ENCODE peak calls at places on chromosomes 11 and 22, in seven cellular contexts. One of them, this sample, is unnamed.

GRCh38 chr22:39625554-39626537 is 55.3 kb downstream of the CACNA1I start:
- DNase-seq in activated naive CD8-positive, alpha-beta T cell treated with anti-CD3 and anti-CD28 coated beads, Interleukin-2, amount 50 U/mL, for 24 hours: no peak
- DNase-seq in activated T-cell treated with anti-CD3 and anti-CD28 coated beads for 1 hour: no peak
- DNase-seq in H9: no peak
- DNase-seq in HS-5: no peak
- DNase-seq in naive thymus-derived CD4-positive, alpha-beta T cell: no peak
- DNase-seq in stimulated activated CD8-positive, alpha-beta memory T cell treated with anti-CD3 and anti-CD28 coated beads, Interleukin-15, amount 100 ng/mL, for 48 hours: no peak
- DNase-seq in this sample: no peak

GRCh38 chr11:8313504-8314090 is 49.9 kb upstream of the LMO1 start:
- DNase-seq in naive thymus-derived CD4-positive, alpha-beta T cell: no peak
- DNase-seq in activated T-cell treated with anti-CD3 and anti-CD28 coated beads for 1 hour: no peak
- DNase-seq in stimulated activated CD8-positive, alpha-beta memory T cell treated with anti-CD3 and anti-CD28 coated beads, Interleukin-15, amount 100 ng/mL, for 48 hours: no peak
- DNase-seq in HS-5: no peak
- DNase-seq in H9: no peak
- DNase-seq in activated naive CD8-positive, alpha-beta T cell treated with anti-CD3 and anti-CD28 coated beads, Interleukin-2, amount 50 U/mL, for 24 hours: no peak
- DNase-seq in this sample: no peak

GRCh38 chr11:75577198-75577597 is 15.1 kb downstream of the SERPINH1 start:
- DNase-seq in naive thymus-derived CD4-positive, alpha-beta T cell: peak
- DNase-seq in HS-5: no peak
- DNase-seq in activated T-cell treated with anti-CD3 and anti-CD28 coated beads for 1 hour: peak
- DNase-seq in activated naive CD8-positive, alpha-beta T cell treated with anti-CD3 and anti-CD28 coated beads, Interleukin-2, amount 50 U/mL, for 24 hours: peak
- DNase-seq in H9: peak
- DNase-seq in stimulated activated CD8-positive, alpha-beta memory T cell treated with anti-CD3 and anti-CD28 coated beads, Interleukin-15, amount 100 ng/mL, for 48 hours: no peak
- DNase-seq in this sample: peak

GRCh38 chr11:104830080-104830479 is 68.2 kb downstream of the CASP12 start:
- DNase-seq in activated T-cell treated with anti-CD3 and anti-CD28 coated beads for 1 hour: no peak
- DNase-seq in H9: no peak
- DNase-seq in HS-5: peak
- DNase-seq in stimulated activated CD8-positive, alpha-beta memory T cell treated with anti-CD3 and anti-CD28 coated beads, Interleukin-15, amount 100 ng/mL, for 48 hours: no peak
- DNase-seq in activated naive CD8-positive, alpha-beta T cell treated with anti-CD3 and anti-CD28 coated beads, Interleukin-2, amount 50 U/mL, for 24 hours: no peak
- DNase-seq in naive thymus-derived CD4-positive, alpha-beta T cell: no peak
- DNase-seq in this sample: no peak

GRCh38 chr11:130522284-130522961 is 74.0 kb downstream of the ADAMTS15 start:
- DNase-seq in H9: peak
- DNase-seq in naive thymus-derived CD4-positive, alpha-beta T cell: no peak
- DNase-seq in activated T-cell treated with anti-CD3 and anti-CD28 coated beads for 1 hour: no peak
- DNase-seq in HS-5: peak
- DNase-seq in activated naive CD8-positive, alpha-beta T cell treated with anti-CD3 and anti-CD28 coated beads, Interleukin-2, amount 50 U/mL, for 24 hours: no peak
- DNase-seq in stimulated activated CD8-positive, alpha-beta memory T cell treated with anti-CD3 and anti-CD28 coated beads, Interleukin-15, amount 100 ng/mL, for 48 hours: no peak
- DNase-seq in this sample: no peak

GRCh38 chr11:99371257-99371656 is 350.5 kb downstream of the CNTN5 start:
- DNase-seq in stimulated activated CD8-positive, alpha-beta memory T cell treated with anti-CD3 and anti-CD28 coated beads, Interleukin-15, amount 100 ng/mL, for 48 hours: no peak
- DNase-seq in activated naive CD8-positive, alpha-beta T cell treated with anti-CD3 and anti-CD28 coated beads, Interleukin-2, amount 50 U/mL, for 24 hours: no peak
- DNase-seq in HS-5: no peak
- DNase-seq in activated T-cell treated with anti-CD3 and anti-CD28 coated beads for 1 hour: no peak
- DNase-seq in H9: no peak
- DNase-seq in naive thymus-derived CD4-positive, alpha-beta T cell: no peak
- DNase-seq in this sample: no peak

GRCh38 chr11:11016123-11016522 is 158.3 kb upstream of the ZBED5 start:
- DNase-seq in activated naive CD8-positive, alpha-beta T cell treated with anti-CD3 and anti-CD28 coated beads, Interleukin-2, amount 50 U/mL, for 24 hours: no peak
- DNase-seq in stimulated activated CD8-positive, alpha-beta memory T cell treated with anti-CD3 and anti-CD28 coated beads, Interleukin-15, amount 100 ng/mL, for 48 hours: no peak
- DNase-seq in HS-5: no peak
- DNase-seq in activated T-cell treated with anti-CD3 and anti-CD28 coated beads for 1 hour: no peak
- DNase-seq in naive thymus-derived CD4-positive, alpha-beta T cell: no peak
- DNase-seq in H9: no peak
- DNase-seq in this sample: no peak

GRCh38 chr11:69870772-69871171 is 51.6 kb upstream of the FGF3 start:
- DNase-seq in activated naive CD8-positive, alpha-beta T cell treated with anti-CD3 and anti-CD28 coated beads, Interleukin-2, amount 50 U/mL, for 24 hours: no peak
- DNase-seq in H9: no peak
- DNase-seq in HS-5: no peak
- DNase-seq in naive thymus-derived CD4-positive, alpha-beta T cell: no peak
- DNase-seq in stimulated activated CD8-positive, alpha-beta memory T cell treated with anti-CD3 and anti-CD28 coated beads, Interleukin-15, amount 100 ng/mL, for 48 hours: no peak
- DNase-seq in activated T-cell treated with anti-CD3 and anti-CD28 coated beads for 1 hour: no peak
- DNase-seq in this sample: no peak

GRCh38 chr11:115132829-115133228 is 371.4 kb downstream of the CADM1 start:
- DNase-seq in H9: peak
- DNase-seq in activated naive CD8-positive, alpha-beta T cell treated with anti-CD3 and anti-CD28 coated beads, Interleukin-2, amount 50 U/mL, for 24 hours: no peak
- DNase-seq in stimulated activated CD8-positive, alpha-beta memory T cell treated with anti-CD3 and anti-CD28 coated beads, Interleukin-15, amount 100 ng/mL, for 48 hours: no peak
- DNase-seq in naive thymus-derived CD4-positive, alpha-beta T cell: no peak
- DNase-seq in HS-5: no peak
- DNase-seq in activated T-cell treated with anti-CD3 and anti-CD28 coated beads for 1 hour: no peak
- DNase-seq in this sample: no peak

GRCh38 chr11:112613051-112613972 is 347.9 kb upstream of the NCAM1 start:
- DNase-seq in stimulated activated CD8-positive, alpha-beta memory T cell treated with anti-CD3 and anti-CD28 coated beads, Interleukin-15, amount 100 ng/mL, for 48 hours: no peak
- DNase-seq in naive thymus-derived CD4-positive, alpha-beta T cell: no peak
- DNase-seq in activated naive CD8-positive, alpha-beta T cell treated with anti-CD3 and anti-CD28 coated beads, Interleukin-2, amount 50 U/mL, for 24 hours: no peak
- DNase-seq in HS-5: peak
- DNase-seq in H9: no peak
- DNase-seq in activated T-cell treated with anti-CD3 and anti-CD28 coated beads for 1 hour: no peak
- DNase-seq in this sample: no peak